ENCODE peak calls at places on chromosomes 2 and 18, in six cellular contexts. O, A, S, R, G and T are unnamed samples.

GRCh38 chr2:40346535-40347354 is 105.1 kb downstream of the SLC8A1 start:
- DNase-seq in A (no peak), G (no peak), S (no peak), O (no peak), R (no peak), T (no peak)

GRCh38 chr2:240556553-240557100 is 1.2 kb downstream of the ANKMY1 start:
- DNase-seq in O (peak), A (no peak), G (peak), R (peak), S (peak), T (peak)

GRCh38 chr2:96891591-96892333 is 21.9 kb upstream of the SEMA4C start:
- DNase-seq in S (no peak), R (no peak), O (no peak), G (peak), A (no peak), T (peak)

GRCh38 chr2:203713381-203713780 is 6.9 kb downstream of the CD28 start:
- DNase-seq in A (no peak), G (no peak), R (no peak), O (no peak), S (no peak), T (no peak)

GRCh38 chr2:60806988-60807681 is 51.1 kb downstream of the PAPOLG start:
- DNase-seq in A (no peak), R (peak), S (peak), G (no peak), O (peak), T (peak)

GRCh38 chr18:44731866-44732555 is 51.3 kb downstream of the SETBP1 start:
- DNase-seq in O (no peak), A (no peak), R (peak), G (no peak), S (no peak), T (peak)

GRCh38 chr2:19474128-19474527 is 115.7 kb upstream of the OSR1 start:
- DNase-seq in O (no peak), S (peak), A (no peak), R (peak), G (no peak), T (peak)

GRCh38 chr2:217804338-217804737 is 198.5 kb downstream of the TNS1 start:
- DNase-seq in R (no peak), O (no peak), A (no peak), S (no peak), G (no peak), T (no peak)

GRCh38 chr2:69192176-69192945 is 179.4 kb downstream of the ANTXR1 start:
- DNase-seq in R (no peak), O (no peak), A (no peak), S (no peak), G (no peak), T (peak)

GRCh38 chr2:64626963-64627760 is 26.6 kb downstream of the SERTAD2 start:
- DNase-seq in O (peak), A (no peak), S (no peak), R (no peak), G (no peak), T (no peak)

GRCh38 chr2:147348886-147349285 is 495.9 kb upstream of the ACVR2A start:
- DNase-seq in A (no peak), S (no peak), R (no peak), G (no peak), O (no peak), T (no peak)

GRCh38 chr18:48539406-48540328 is 836 bp downstream of the CTIF start:
- DNase-seq in S (peak), R (peak), O (peak), G (peak), A (peak), T (peak)

GRCh38 chr2:99636432-99637034 is 146.7 kb upstream of the REV1 start:
- DNase-seq in S (no peak), G (peak), R (no peak), A (peak), O (no peak), T (no peak)

GRCh38 chr2:45009928-45010705 is 865 bp upstream of the SIX2 start:
- DNase-seq in G (peak), S (no peak), A (peak), R (peak), O (peak), T (peak)

GRCh38 chr2:127733816-127734537 is 32.7 kb downstream of the SFT2D3 start:
- DNase-seq in R (no peak), G (no peak), S (no peak), A (no peak), O (no peak), T (peak)

GRCh38 chr2:162343492-162343823 is 474 bp upstream of the GCA start:
- DNase-seq in S (no peak), O (no peak), R (no peak), A (no peak), G (no peak), T (no peak)

GRCh38 chr18:26702023-26702422 is 153.7 kb upstream of the KCTD1 start:
- DNase-seq in G (no peak), A (no peak), R (no peak), S (peak), O (no peak), T (no peak)

GRCh38 chr2:26901326-26902183 is 53.6 kb downstream of the DPYSL5 start:
- DNase-seq in A (no peak), S (no peak), R (no peak), O (peak), G (no peak), T (peak)

DNA sequence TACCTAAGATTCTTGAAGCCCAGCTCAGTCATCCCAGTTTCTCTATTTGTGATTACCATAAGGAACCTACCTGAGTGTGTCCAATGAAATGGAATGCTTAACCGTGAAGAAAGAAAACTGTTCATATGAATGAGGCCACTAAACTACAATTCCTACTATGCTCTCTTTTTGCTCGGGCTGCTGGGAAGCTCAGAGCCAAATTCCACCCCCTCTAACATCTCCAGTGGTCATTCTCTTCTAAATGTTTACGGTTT is 8.3 kb downstream of the MYCN start:
- DNase-seq in S (no peak), G (no peak), R (no peak), O (no peak), A (no peak), T (no peak)
- H3K27ac ChIP-seq in S (no peak), G (no peak), R (no peak), O (no peak), A (no peak), T (no peak)

DNA sequence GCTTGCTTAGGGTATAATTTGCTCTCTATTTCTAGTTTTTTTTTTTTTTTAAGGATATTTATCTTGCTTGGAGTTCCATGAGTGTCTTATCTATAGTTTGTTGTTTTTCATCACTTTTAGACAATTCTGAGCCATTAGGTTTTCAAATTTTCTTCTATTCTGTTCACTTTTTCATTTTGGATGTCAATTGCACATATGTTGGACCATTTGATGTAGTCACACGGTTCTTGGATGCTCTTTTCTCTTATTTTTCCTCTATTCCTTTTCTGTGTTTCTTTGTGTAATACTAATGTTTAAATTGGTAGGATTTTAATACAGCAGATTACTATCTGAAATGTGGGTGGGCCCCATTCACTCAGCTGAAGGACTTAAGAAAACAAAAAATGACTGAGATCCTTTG is 292.6 kb downstream of the CALCRL start:
- DNase-seq in R (peak), G (no peak), O (no peak), A (no peak), S (no peak), T (peak)
- H3K27ac ChIP-seq in R (no peak), G (no peak), O (no peak), A (no peak), S (no peak), T (no peak)

GRCh38 chr2:237687666-237688065 is 60.3 kb downstream of the LRRFIP1 start:
- DNase-seq in R (peak), O (peak), A (peak), G (peak), S (peak), T (peak)
- H3K27ac ChIP-seq in R (peak), O (no peak), A (peak), G (peak), S (peak), T (peak)

DNA sequence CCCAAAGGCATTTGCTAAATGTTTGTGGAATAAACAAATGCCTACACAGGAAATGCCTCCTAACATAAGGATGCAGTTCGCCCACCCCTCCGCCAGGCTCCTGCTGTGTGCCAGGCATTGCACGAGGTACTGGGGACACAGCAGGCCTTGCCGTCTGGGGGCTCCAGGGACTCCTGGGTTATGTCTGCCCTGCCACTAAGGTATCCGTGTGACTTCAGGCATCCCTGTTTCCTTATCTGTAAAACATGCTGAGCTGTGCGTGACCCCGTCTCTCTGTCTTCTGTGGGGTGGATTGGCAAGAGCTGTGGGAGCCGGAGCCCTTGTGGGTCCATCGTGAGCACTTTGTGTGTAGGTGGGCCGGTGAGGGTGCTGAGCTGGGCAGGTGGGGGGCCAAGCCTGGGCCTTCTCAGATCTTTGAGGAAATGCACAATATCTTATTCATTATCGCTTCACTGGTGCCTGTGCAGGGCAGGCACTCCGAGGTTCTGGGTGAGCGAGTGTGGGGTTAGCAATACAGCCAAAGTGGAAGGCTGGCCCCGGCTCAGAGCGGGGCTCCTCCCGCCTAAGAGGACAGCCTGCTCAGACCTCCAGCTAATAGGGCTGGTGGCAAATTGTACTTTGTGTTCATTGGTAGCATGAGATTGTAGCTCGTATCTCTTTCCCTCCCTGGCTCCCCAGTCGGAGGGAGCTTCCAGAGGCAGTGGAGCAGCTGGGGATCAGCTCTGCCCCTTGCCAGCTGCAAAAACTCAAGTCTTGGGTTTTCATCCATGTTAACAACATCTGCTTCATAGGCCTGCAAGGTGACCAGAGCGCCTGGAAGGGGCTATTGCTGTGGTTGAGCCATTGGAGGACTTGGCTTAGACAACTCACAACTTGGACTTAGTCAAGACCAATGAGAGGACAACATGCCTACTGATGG is 126.8 kb downstream of the GLI2 start:
- DNase-seq in R (no peak), O (no peak), G (peak), A (no peak), S (no peak), T (no peak)
- H3K27ac ChIP-seq in R (no peak), O (no peak), G (no peak), A (no peak), S (no peak), T (no peak)